ENCODE peak calls at places on chromosomes 7 and 10, in four cellular contexts. One of them, this sample, is unnamed.

GRCh38 chr10:78552261-78552811 is 516.4 kb upstream of the ZMIZ1 start:
- DNase-seq in A549: no peak
- DNase-seq in K562: no peak
- DNase-seq in HepG2: no peak
- DNase-seq in this sample: no peak

GRCh38 chr10:35027567-35027966 is 62.6 kb downstream of the CUL2 start:
- DNase-seq in A549: no peak
- DNase-seq in K562: no peak
- DNase-seq in HepG2: peak
- DNase-seq in this sample: no peak

GRCh38 chr10:121698336-121698735 is 100.1 kb upstream of the FGFR2 start:
- DNase-seq in A549: no peak
- DNase-seq in K562: no peak
- DNase-seq in HepG2: no peak
- DNase-seq in this sample: no peak

GRCh38 chr10:753530-753929 is 64.1 kb upstream of the DIP2C start:
- DNase-seq in A549: no peak
- DNase-seq in K562: no peak
- DNase-seq in HepG2: no peak
- DNase-seq in this sample: no peak

GRCh38 chr7:159010411-159010810 is 134.3 kb downstream of the VIPR2 start:
- DNase-seq in A549: no peak
- DNase-seq in K562: no peak
- DNase-seq in HepG2: no peak
- DNase-seq in this sample: no peak

GRCh38 chr7:99822731-99823718 is 4.8 kb upstream of the CYP3A43 start:
- DNase-seq in A549: no peak
- DNase-seq in K562: no peak
- DNase-seq in HepG2: no peak
- DNase-seq in this sample: no peak

GRCh38 chr7:129332354-129333056 is 101.7 kb upstream of the STRIP2 start:
- DNase-seq in A549: peak
- DNase-seq in K562: no peak
- DNase-seq in HepG2: no peak
- DNase-seq in this sample: no peak

GRCh38 chr7:106177295-106177690 is 65.2 kb upstream of the SYPL1 start:
- DNase-seq in A549: no peak
- DNase-seq in K562: no peak
- DNase-seq in HepG2: no peak
- DNase-seq in this sample: no peak

GRCh38 chr10:3623746-3624145 is 161.3 kb downstream of the KLF6 start:
- DNase-seq in A549: no peak
- DNase-seq in K562: no peak
- DNase-seq in HepG2: peak
- DNase-seq in this sample: no peak

GRCh38 chr7:46179211-46179610 is 258.1 kb upstream of the IGFBP3 start:
- DNase-seq in A549: no peak
- DNase-seq in K562: no peak
- DNase-seq in HepG2: no peak
- DNase-seq in this sample: no peak

GRCh38 chr7:139118803-139119485 is 9.4 kb upstream of the ZC3HAV1 start:
- DNase-seq in A549: no peak
- DNase-seq in K562: peak
- DNase-seq in HepG2: no peak
- DNase-seq in this sample: no peak

GRCh38 chr7:30181211-30181610 is 46.4 kb downstream of the MTURN start:
- DNase-seq in A549: no peak
- DNase-seq in K562: no peak
- DNase-seq in HepG2: no peak
- DNase-seq in this sample: no peak

GRCh38 chr10:52951819-52952218 is 179.2 kb upstream of the MBL2 start:
- DNase-seq in A549: peak
- DNase-seq in K562: peak
- DNase-seq in HepG2: peak
- DNase-seq in this sample: peak

GRCh38 chr10:103703941-103704919 is 151.1 kb downstream of the SH3PXD2A start:
- DNase-seq in A549: no peak
- DNase-seq in K562: no peak
- DNase-seq in HepG2: no peak
- DNase-seq in this sample: no peak

GRCh38 chr10:14487511-14487909 is 156.8 kb upstream of the FRMD4A start:
- DNase-seq in A549: no peak
- DNase-seq in K562: no peak
- DNase-seq in HepG2: no peak
- DNase-seq in this sample: no peak

GRCh38 chr7:36475371-36475770 is 85.7 kb downstream of the ANLN start:
- DNase-seq in A549: peak
- DNase-seq in K562: no peak
- DNase-seq in HepG2: no peak
- DNase-seq in this sample: no peak

GRCh38 chr7:120993575-120994191 is 5.2 kb downstream of the CPED1 start:
- DNase-seq in A549: no peak
- DNase-seq in K562: peak
- DNase-seq in HepG2: no peak
- DNase-seq in this sample: no peak

GRCh38 chr7:142539901-142540300 is 209.4 kb upstream of the PRSS1 start:
- DNase-seq in A549: peak
- DNase-seq in K562: no peak
- DNase-seq in HepG2: no peak
- DNase-seq in this sample: no peak

GRCh38 chr10:130782467-130782866 is 529.1 kb downstream of the TCERG1L start:
- DNase-seq in A549: peak
- DNase-seq in K562: no peak
- DNase-seq in HepG2: peak
- DNase-seq in this sample: peak

GRCh38 chr10:116899626-116900025 is 50.3 kb downstream of the ENO4 start:
- DNase-seq in A549: no peak
- DNase-seq in K562: no peak
- DNase-seq in HepG2: no peak
- DNase-seq in this sample: no peak

GRCh38 chr7:16027396-16027795 is 340.9 kb upstream of the MEOX2 start:
- DNase-seq in A549: no peak
- DNase-seq in K562: no peak
- DNase-seq in HepG2: no peak
- DNase-seq in this sample: no peak
- TF ChIP-seq PHF8 in A549: no peak
- TF ChIP-seq PHF8 in K562: no peak
- TF ChIP-seq PHF8 in HepG2: no peak
- TF ChIP-seq PHF8 in this sample: no peak

GRCh38 chr7:1503816-1504775 is at the start of gene INTS1:
- DNase-seq in A549: peak
- DNase-seq in K562: peak
- DNase-seq in HepG2: peak
- DNase-seq in this sample: peak
- TF ChIP-seq EP300 in A549: no peak
- TF ChIP-seq EP300 in K562: peak
- TF ChIP-seq EP300 in HepG2: no peak
- TF ChIP-seq EP300 in this sample: no peak

DNA sequence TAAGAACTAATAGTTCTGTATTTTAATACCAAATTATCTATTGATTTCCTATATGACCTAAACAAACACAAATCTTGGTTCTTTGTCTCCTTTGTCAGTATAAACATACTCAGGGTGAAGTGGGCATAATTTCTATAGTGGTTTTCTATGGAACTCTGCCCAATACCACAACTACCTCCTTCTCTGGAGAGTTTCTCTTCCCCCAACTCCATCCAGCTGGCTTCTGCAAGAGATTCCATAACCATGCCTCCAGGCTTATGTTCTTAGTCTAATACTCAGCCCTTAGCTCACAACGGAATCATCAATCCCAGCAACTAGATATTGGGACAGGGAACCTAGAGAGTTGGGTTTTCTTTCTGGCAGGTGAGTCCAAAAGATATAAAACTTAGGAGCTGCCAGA is 127.3 kb downstream of the TRIL start:
- DNase-seq in A549: no peak
- DNase-seq in K562: no peak
- DNase-seq in HepG2: no peak
- DNase-seq in this sample: no peak
- TF ChIP-seq PHF8 in A549: no peak
- TF ChIP-seq PHF8 in K562: no peak
- TF ChIP-seq PHF8 in HepG2: no peak
- TF ChIP-seq PHF8 in this sample: no peak

GRCh38 chr7:125147047-125147446 is 217.4 kb upstream of the POT1 start:
- DNase-seq in A549: no peak
- DNase-seq in K562: no peak
- DNase-seq in HepG2: no peak
- DNase-seq in this sample: no peak
- TF ChIP-seq EP300 in A549: no peak
- TF ChIP-seq EP300 in K562: no peak
- TF ChIP-seq EP300 in HepG2: no peak
- TF ChIP-seq EP300 in this sample: no peak

This sample was measured in H1.